ENCODE peak calls at places on chromosomes 5 and 9, in four cellular contexts. One of them, this sample, is unnamed.

GRCh38 chr5:132268698-132269551 is 11.4 kb downstream of the PDLIM4 start:
- DNase-seq in HL-60: no peak
- DNase-seq in fibroblast of lung: peak
- DNase-seq in epithelial cell of esophagus: no peak
- DNase-seq in this sample: no peak

GRCh38 chr5:139660105-139660915 is 12.2 kb downstream of the CXXC5 start:
- DNase-seq in HL-60: no peak
- DNase-seq in fibroblast of lung: no peak
- DNase-seq in epithelial cell of esophagus: peak
- DNase-seq in this sample: peak

GRCh38 chr5:126208691-126209090 is 214.5 kb upstream of the GRAMD2B start:
- DNase-seq in HL-60: no peak
- DNase-seq in fibroblast of lung: no peak
- DNase-seq in epithelial cell of esophagus: peak
- DNase-seq in this sample: peak

GRCh38 chr5:115656404-115656803 is 30.6 kb upstream of the TMED7 start:
- DNase-seq in HL-60: no peak
- DNase-seq in fibroblast of lung: peak
- DNase-seq in epithelial cell of esophagus: no peak
- DNase-seq in this sample: no peak

GRCh38 chr5:19256036-19256435 is 732.0 kb downstream of the CDH18 start:
- DNase-seq in HL-60: no peak
- DNase-seq in fibroblast of lung: no peak
- DNase-seq in epithelial cell of esophagus: no peak
- DNase-seq in this sample: no peak

GRCh38 chr9:34123682-34124081 is 2.8 kb downstream of the DCAF12 start:
- DNase-seq in HL-60: peak
- DNase-seq in fibroblast of lung: no peak
- DNase-seq in epithelial cell of esophagus: no peak
- DNase-seq in this sample: no peak

GRCh38 chr5:172007795-172008465 is 1.5 kb upstream of the FBXW11 start:
- DNase-seq in HL-60: no peak
- DNase-seq in fibroblast of lung: peak
- DNase-seq in epithelial cell of esophagus: peak
- DNase-seq in this sample: peak

GRCh38 chr9:98810106-98810840 is 2.8 kb downstream of the GALNT12 start:
- DNase-seq in HL-60: no peak
- DNase-seq in fibroblast of lung: peak
- DNase-seq in epithelial cell of esophagus: peak
- DNase-seq in this sample: peak

GRCh38 chr5:150256416-150257064 is 33.0 kb downstream of the CAMK2A start:
- DNase-seq in HL-60: no peak
- DNase-seq in fibroblast of lung: no peak
- DNase-seq in epithelial cell of esophagus: no peak
- DNase-seq in this sample: no peak

GRCh38 chr9:2494571-2494970 is 127.0 kb upstream of the VLDLR start:
- DNase-seq in HL-60: no peak
- DNase-seq in fibroblast of lung: peak
- DNase-seq in epithelial cell of esophagus: peak
- DNase-seq in this sample: peak

GRCh38 chr9:88523056-88523455 is 11.9 kb upstream of the NXNL2 start:
- DNase-seq in HL-60: no peak
- DNase-seq in fibroblast of lung: peak
- DNase-seq in epithelial cell of esophagus: peak
- DNase-seq in this sample: peak

GRCh38 chr5:26569929-26570258 is 468.5 kb downstream of the CDH9 start:
- DNase-seq in HL-60: no peak
- DNase-seq in fibroblast of lung: no peak
- DNase-seq in epithelial cell of esophagus: no peak
- DNase-seq in this sample: no peak

GRCh38 chr5:93790401-93790800 is 49.0 kb upstream of the POU5F2 start:
- DNase-seq in HL-60: no peak
- DNase-seq in fibroblast of lung: peak
- DNase-seq in epithelial cell of esophagus: peak
- DNase-seq in this sample: peak
- TF ChIP-seq CTCF in HL-60: no peak
- TF ChIP-seq CTCF in fibroblast of lung: no peak
- TF ChIP-seq CTCF in epithelial cell of esophagus: peak
- TF ChIP-seq CTCF in this sample: no peak

GRCh38 chr9:37037744-37038640 is 3.9 kb upstream of the PAX5 start:
- DNase-seq in HL-60: no peak
- DNase-seq in fibroblast of lung: peak
- DNase-seq in epithelial cell of esophagus: no peak
- DNase-seq in this sample: no peak
- H3K4me3 ChIP-seq in HL-60: peak
- H3K4me3 ChIP-seq in fibroblast of lung: no peak
- H3K4me3 ChIP-seq in epithelial cell of esophagus: no peak
- H3K4me3 ChIP-seq in this sample: no peak

DNA sequence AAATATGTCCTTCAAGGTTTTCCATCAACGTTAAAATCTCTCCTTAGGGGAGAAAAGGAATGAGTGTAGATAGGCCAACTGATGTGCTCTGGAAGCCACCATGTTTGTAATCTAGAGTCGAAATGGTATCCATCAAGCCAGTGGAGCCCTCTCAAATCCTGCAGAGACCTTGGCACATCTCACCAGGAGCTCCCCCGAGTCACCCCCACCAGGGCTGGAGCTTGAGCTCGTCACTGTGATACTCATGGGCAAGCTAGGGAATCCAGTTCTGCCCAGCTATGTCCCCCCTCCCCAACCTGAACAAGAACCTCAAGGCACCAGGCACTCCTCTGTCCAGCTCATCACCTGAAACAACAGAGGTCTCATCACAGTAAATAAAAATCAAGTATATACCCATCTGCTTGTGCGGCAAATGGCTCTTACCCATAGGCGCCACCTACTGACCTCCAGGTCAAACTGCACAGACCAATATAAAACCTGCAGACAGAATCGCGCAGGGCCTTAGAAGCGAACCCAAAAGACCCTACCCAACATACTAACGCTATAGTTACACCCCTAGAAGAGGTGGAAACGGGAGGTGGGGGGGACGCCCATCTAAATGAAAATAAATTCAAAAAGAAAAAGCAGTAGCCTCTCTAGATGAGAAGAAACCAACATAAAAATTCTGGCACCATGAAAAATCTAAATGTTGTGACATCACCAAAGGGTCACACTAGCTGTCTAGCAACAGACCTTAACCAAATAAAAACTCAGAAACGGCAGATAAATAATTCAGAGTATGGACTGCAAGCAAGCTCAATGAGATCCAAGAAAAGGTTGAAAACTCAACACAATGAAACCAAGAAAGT is 75.0 kb downstream of the TTC39B start:
- DNase-seq in HL-60: no peak
- DNase-seq in fibroblast of lung: peak
- DNase-seq in epithelial cell of esophagus: peak
- DNase-seq in this sample: no peak
- TF ChIP-seq CTCF in HL-60: peak
- TF ChIP-seq CTCF in fibroblast of lung: peak
- TF ChIP-seq CTCF in epithelial cell of esophagus: peak
- TF ChIP-seq CTCF in this sample: peak

GRCh38 chr9:134889386-134890214 is 9.0 kb downstream of the FCN2 start:
- DNase-seq in HL-60: no peak
- DNase-seq in fibroblast of lung: no peak
- DNase-seq in epithelial cell of esophagus: no peak
- DNase-seq in this sample: no peak
- H3K4me3 ChIP-seq in HL-60: no peak
- H3K4me3 ChIP-seq in fibroblast of lung: no peak
- H3K4me3 ChIP-seq in epithelial cell of esophagus: no peak
- H3K4me3 ChIP-seq in this sample: no peak

DNA sequence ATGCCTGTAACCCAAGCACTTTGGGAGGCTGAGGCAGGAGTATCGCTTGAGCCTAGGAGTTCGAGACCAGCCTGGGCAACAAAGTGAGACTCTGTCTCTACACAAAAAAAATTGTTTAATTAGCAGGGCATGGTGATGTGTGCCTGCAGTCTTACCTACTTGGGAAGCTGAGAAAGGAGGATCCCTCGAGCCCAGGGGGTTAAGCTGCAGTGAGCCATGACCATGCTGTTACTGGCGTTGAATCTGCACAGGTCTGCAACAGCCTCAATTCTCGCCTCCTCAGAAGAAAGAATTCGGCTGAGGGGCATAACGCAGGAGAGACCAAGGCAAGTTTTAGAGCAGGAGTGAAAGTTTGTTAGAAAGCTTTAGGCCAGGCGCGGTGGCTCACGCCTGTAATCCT is 18.0 kb downstream of the CCT5 start:
- DNase-seq in HL-60: no peak
- DNase-seq in fibroblast of lung: no peak
- DNase-seq in epithelial cell of esophagus: peak
- DNase-seq in this sample: no peak
- TF ChIP-seq CTCF in HL-60: no peak
- TF ChIP-seq CTCF in fibroblast of lung: no peak
- TF ChIP-seq CTCF in epithelial cell of esophagus: no peak
- TF ChIP-seq CTCF in this sample: no peak

GRCh38 chr5:59491944-59492343 is 401.6 kb downstream of the PDE4D start:
- DNase-seq in HL-60: no peak
- DNase-seq in fibroblast of lung: no peak
- DNase-seq in epithelial cell of esophagus: no peak
- DNase-seq in this sample: no peak

GRCh38 chr5:59500014-59500413 is 393.5 kb downstream of the PDE4D start:
- DNase-seq in HL-60: no peak
- DNase-seq in fibroblast of lung: peak
- DNase-seq in epithelial cell of esophagus: no peak
- DNase-seq in this sample: no peak

GRCh38 chr5:59496524-59497134 is 396.9 kb downstream of the PDE4D start:
- DNase-seq in HL-60: no peak
- DNase-seq in fibroblast of lung: no peak
- DNase-seq in epithelial cell of esophagus: peak
- DNase-seq in this sample: no peak
- H3K4me3 ChIP-seq in HL-60: no peak
- H3K4me3 ChIP-seq in fibroblast of lung: no peak
- H3K4me3 ChIP-seq in epithelial cell of esophagus: no peak
- H3K4me3 ChIP-seq in this sample: no peak

This sample was measured in bronchial epithelial cell.